ENCODE peak calls at places on chromosome 20, in five cellular contexts. E is CD8-positive, alpha-beta T cell; A is Caco-2; N is psoas muscle; T is PC-3. Q is an unnamed sample.

GRCh38 chr20:40257763-40258162 is 431.3 kb downstream of the MAFB start:
- DNase-seq in T (no peak), N (no peak), E (no peak), A (no peak), Q (no peak)

GRCh38 chr20:14956538-14956937 is 619.1 kb upstream of the FLRT3 start:
- DNase-seq in A (no peak), T (no peak), E (no peak), N (no peak), Q (no peak)

GRCh38 chr20:49571553-49571835 is 3.6 kb upstream of the PTGIS start:
- DNase-seq in E (no peak), A (no peak), N (no peak), T (no peak), Q (no peak)

GRCh38 chr20:57957397-57958049 is 247.7 kb upstream of the PMEPA1 start:
- DNase-seq in T (no peak), A (peak; percentile 64), E (no peak), N (no peak), Q (peak; percentile 81)

GRCh38 chr20:58483051-58483450 is 32.1 kb downstream of the APCDD1L start:
- DNase-seq in N (no peak), T (no peak), A (peak; percentile 32), E (no peak), Q (no peak)

GRCh38 chr20:1810926-1811620 is 84.1 kb upstream of the SIRPA start:
- DNase-seq in E (no peak), A (no peak), N (no peak), T (no peak), Q (peak; percentile 46)

GRCh38 chr20:44398303-44398702 is 42.8 kb downstream of the HNF4A start:
- DNase-seq in E (no peak), T (peak; percentile 93), N (no peak), A (no peak), Q (peak; percentile 91)

GRCh38 chr20:45311589-45312211 is 3.6 kb upstream of the MATN4 start:
- DNase-seq in T (peak; percentile 81), A (peak; percentile 81), E (peak; percentile 42), N (peak; percentile 81), Q (peak; percentile 79)

GRCh38 chr20:58875541-58876134 is 23.1 kb downstream of the GNAS start:
- DNase-seq in N (no peak), A (no peak), T (peak; percentile 95), E (no peak), Q (peak; percentile 59)

GRCh38 chr20:48384147-48384818 is 443.5 kb downstream of the PREX1 start:
- DNase-seq in N (no peak), A (peak; percentile 69), T (no peak), E (no peak), Q (peak; percentile 10)

GRCh38 chr20:33387177-33387576 is 14.1 kb downstream of the CDK5RAP1 start:
- DNase-seq in A (peak; percentile 45), T (no peak), N (peak; percentile 58), E (no peak), Q (peak; percentile 85)

GRCh38 chr20:39909447-39909846 is 779.6 kb downstream of the MAFB start:
- DNase-seq in E (no peak), A (no peak), T (no peak), N (peak; percentile 51), Q (no peak)

GRCh38 chr20:57787151-57787968 is 77.5 kb upstream of the PMEPA1 start:
- DNase-seq in N (no peak), T (no peak), A (peak; percentile 34), E (no peak), Q (no peak)

GRCh38 chr20:13995841-13996240 is 525 bp downstream of the MACROD2 start:
- DNase-seq in A (peak; percentile 58), E (no peak), T (peak; percentile 61), N (peak; percentile 64), Q (peak; percentile 54)

GRCh38 chr20:53827996-53828672 is 234.5 kb upstream of the ZNF217 start:
- DNase-seq in N (no peak), T (peak; percentile 98), A (no peak), E (no peak), Q (peak; percentile 92)

GRCh38 chr20:50009521-50010454 is 27.0 kb downstream of the SNAI1 start:
- DNase-seq in T (no peak), A (no peak), N (no peak), E (no peak), Q (peak; percentile 30)

GRCh38 chr20:57048027-57048869 is 218.2 kb downstream of the BMP7 start:
- DNase-seq in T (peak; percentile 70), E (no peak), A (peak; percentile 79), N (no peak), Q (peak; percentile 68)

GRCh38 chr20:63895886-63896135 is 885 bp downstream of the DNAJC5 start:
- DNase-seq in E (no peak), T (peak; percentile 34), A (no peak), N (no peak), Q (peak; percentile 65)

GRCh38 chr20:10541668-10542411 is 106.7 kb downstream of the SLX4IP start:
- DNase-seq in T (peak; percentile 41), N (no peak), E (no peak), A (no peak), Q (no peak)

GRCh38 chr20:64084209-64085152 is at the start of gene LKAAEAR1:
- DNase-seq in N (no peak), E (no peak), A (no peak), T (no peak), Q (peak; percentile 29)

GRCh38 chr20:3966571-3966970 is 48.8 kb downstream of the RNF24 start:
- DNase-seq in N (no peak), T (no peak), E (no peak), A (no peak), Q (no peak)

GRCh38 chr20:54284928-54285704 is 77.2 kb downstream of the PFDN4 start:
- DNase-seq in A (no peak), N (no peak), T (peak; percentile 78), E (no peak), Q (peak; percentile 30)

GRCh38 chr20:5128886-5129285 is 2.1 kb downstream of the CDS2 start:
- DNase-seq in T (no peak), N (no peak), E (no peak), A (no peak), Q (peak; percentile 25)

GRCh38 chr20:44142416-44142815 is 44.6 kb downstream of the JPH2 start:
- DNase-seq in E (no peak), A (peak; percentile 35), N (no peak), T (no peak), Q (peak; percentile 46)

GRCh38 chr20:9508240-9508661 is 6.1 kb upstream of the LAMP5 start:
- DNase-seq in T (no peak), N (no peak), E (no peak), A (no peak), Q (no peak)

GRCh38 chr20:44959082-44959895 is 908 bp downstream of the TOMM34 start:
- DNase-seq in A (no peak), N (no peak), T (peak; percentile 94), E (peak; percentile 76), Q (peak; percentile 84)

GRCh38 chr20:20440473-20440872 is 72.6 kb downstream of the INSM1 start:
- DNase-seq in E (no peak), N (no peak), A (no peak), T (no peak), Q (no peak)
- H3K27me3 ChIP-seq in E (no peaks in the 10 kb centered on the region), N (no peaks in the 10 kb centered on the region), A (no peaks in the 10 kb centered on the region), T (no peaks in the 10 kb centered on the region), Q (no peaks in the 10 kb centered on the region)

DNA sequence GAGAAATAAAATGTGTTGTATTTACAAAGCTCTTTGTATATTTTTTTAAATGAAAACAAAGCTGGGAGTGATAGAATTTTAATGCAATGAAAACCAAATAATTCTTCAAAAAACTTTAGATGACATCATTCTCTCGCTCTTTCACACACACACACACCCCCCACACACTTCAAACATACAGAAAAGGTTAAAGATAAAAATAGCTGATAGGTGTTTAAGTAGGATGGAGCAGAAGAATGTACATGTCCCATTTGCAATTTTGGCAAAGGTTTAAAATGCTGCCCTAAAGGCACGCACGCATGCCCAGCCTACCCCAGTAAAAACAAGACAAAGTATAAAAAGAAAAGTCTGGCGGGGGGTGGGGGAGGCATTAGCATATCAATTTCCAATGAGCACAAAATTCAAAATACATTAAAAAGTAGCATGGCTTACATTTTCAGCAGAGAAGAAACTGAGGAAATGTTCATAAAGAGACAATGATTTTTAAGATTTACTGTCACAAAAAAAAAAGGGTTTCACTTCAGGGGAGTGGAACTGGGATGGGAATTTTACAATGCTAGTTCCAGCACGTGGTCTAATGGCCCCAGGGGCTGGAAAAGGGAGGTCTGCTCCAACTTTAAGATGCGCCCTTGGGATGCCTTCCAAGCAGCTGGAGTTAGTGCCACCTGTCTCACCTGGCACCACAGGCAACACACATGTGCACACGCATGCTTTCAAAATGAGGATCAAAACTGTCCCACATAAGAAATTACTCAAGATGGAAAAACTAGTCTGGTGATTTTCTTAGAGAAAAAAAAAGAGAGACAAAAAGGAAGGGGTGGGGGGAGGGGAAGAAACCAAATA is 55.1 kb upstream of the NFATC2 start:
- DNase-seq in E (no peak), N (no peak), A (no peak), T (no peak), Q (no peak)
- H3K27me3 ChIP-seq in E (no peaks in the 10 kb centered on the region), N (no peaks in the 10 kb centered on the region), A (no peaks in the 10 kb centered on the region), T (no peaks in the 10 kb centered on the region), Q (no peaks in the 10 kb centered on the region)

GRCh38 chr20:37596168-37596567 is 68.5 kb upstream of the BLCAP start:
- DNase-seq in E (no peak), N (no peak), A (no peak), T (no peak), Q (no peak)
- H3K27me3 ChIP-seq in E (no peaks in the 10 kb centered on the region), N (no peaks in the 10 kb centered on the region), A (peaks cover 3% of the 10 kb centered on the region), T (peaks cover 51% of the 10 kb centered on the region), Q (peaks cover 66% of the 10 kb centered on the region)

GRCh38 chr20:36043892-36044515 is 75.6 kb downstream of the CNBD2 start:
- DNase-seq in A (no peak), T (no peak), N (no peak), E (no peak), Q (no peak)
- H3K27me3 ChIP-seq in A (no peaks in the 10 kb centered on the region), T (no peaks in the 10 kb centered on the region), N (no peaks in the 10 kb centered on the region), E (no peaks in the 10 kb centered on the region), Q (no peaks in the 10 kb centered on the region)

GRCh38 chr20:21100590-21101452 is 5.3 kb downstream of the LINC00237 start:
- DNase-seq in T (no peak), A (no peak), E (no peak), N (no peak), Q (peak; percentile 26)
- H3K27me3 ChIP-seq in T (peaks cover 52% of the 10 kb centered on the region), A (no peaks in the 10 kb centered on the region), E (peaks cover 57% of the 10 kb centered on the region), N (no peaks in the 10 kb centered on the region), Q (peaks cover 94% of the 10 kb centered on the region)

GRCh38 chr20:2817341-2817726 is 1.2 kb downstream of the TMEM239 start:
- DNase-seq in E (no peak), A (no peak), N (no peak), T (no peak), Q (no peak)

GRCh38 chr20:2822073-2822472 is 5.9 kb downstream of the TMEM239 start:
- DNase-seq in E (peak; percentile 69), N (no peak), A (no peak), T (no peak), Q (peak; percentile 30)

GRCh38 chr20:2820896-2821869 is 5.0 kb downstream of the TMEM239 start:
- DNase-seq in A (no peak), E (no peak), T (no peak), N (no peak), Q (no peak)

GRCh38 chr20:2817891-2818595 is 1.9 kb downstream of the TMEM239 start:
- DNase-seq in N (peak; percentile 86), A (no peak), E (no peak), T (no peak), Q (no peak)

GRCh38 chr20:2820084-2820895 is 4.1 kb downstream of the TMEM239 start:
- DNase-seq in A (no peak), N (no peak), T (no peak), E (no peak), Q (no peak)
- H3K27me3 ChIP-seq in A (no peaks in the 10 kb centered on the region), N (no peaks in the 10 kb centered on the region), T (peaks cover 3% of the 10 kb centered on the region), E (no peaks in the 10 kb centered on the region), Q (peaks cover 18% of the 10 kb centered on the region)

GRCh38 chr20:62569615-62570014 is 72.7 kb upstream of the SLCO4A1 start:
- DNase-seq in N (peak; percentile 61), T (no peak), A (no peak), E (no peak), Q (no peak)
- H3K27me3 ChIP-seq in N (no peaks in the 10 kb centered on the region), T (peaks cover 21% of the 10 kb centered on the region), A (no peaks in the 10 kb centered on the region), E (no peaks in the 10 kb centered on the region), Q (peaks cover 8% of the 10 kb centered on the region)